ENCODE peak calls at places on chromosome 16, in six cellular contexts. One of them, this sample, is unnamed. For H3K4me1, the result is how much of the 10 kb centered on the place peaks cover.

GRCh38 chr16:68539704-68540370 is 746 bp downstream of the ZFP90 start:
- DNase-seq in IMR-90: no peak
- DNase-seq in thoracic aorta: no peak
- DNase-seq in BE2C: no peak
- DNase-seq in colonic mucosa: no peak
- DNase-seq in transverse colon: no peak
- DNase-seq in this sample: no peak

GRCh38 chr16:22728167-22728836 is 85.7 kb upstream of the HS3ST2 start:
- DNase-seq in IMR-90: no peak
- DNase-seq in thoracic aorta: no peak
- DNase-seq in BE2C: no peak
- DNase-seq in colonic mucosa: no peak
- DNase-seq in transverse colon: no peak
- DNase-seq in this sample: no peak

GRCh38 chr16:2483160-2483559 is 8.2 kb downstream of the TBC1D24 start:
- DNase-seq in IMR-90: peak
- DNase-seq in thoracic aorta: no peak
- DNase-seq in BE2C: no peak
- DNase-seq in colonic mucosa: no peak
- DNase-seq in transverse colon: no peak
- DNase-seq in this sample: no peak

GRCh38 chr16:88965411-88965810 is 11.6 kb downstream of the CBFA2T3 start:
- DNase-seq in IMR-90: no peak
- DNase-seq in thoracic aorta: no peak
- DNase-seq in BE2C: no peak
- DNase-seq in colonic mucosa: no peak
- DNase-seq in transverse colon: no peak
- DNase-seq in this sample: peak

GRCh38 chr16:2237552-2238395 is 1.5 kb downstream of the DNASE1L2 start:
- DNase-seq in IMR-90: no peak
- DNase-seq in thoracic aorta: no peak
- DNase-seq in BE2C: no peak
- DNase-seq in colonic mucosa: no peak
- DNase-seq in transverse colon: no peak
- DNase-seq in this sample: no peak

GRCh38 chr16:67101301-67101675 is 8.5 kb upstream of the PHAF1 start:
- DNase-seq in IMR-90: peak
- DNase-seq in thoracic aorta: no peak
- DNase-seq in BE2C: no peak
- DNase-seq in colonic mucosa: no peak
- DNase-seq in transverse colon: no peak
- DNase-seq in this sample: no peak

GRCh38 chr16:21190599-21190998 is 20.8 kb downstream of the ZP2 start:
- DNase-seq in IMR-90: peak
- DNase-seq in thoracic aorta: no peak
- DNase-seq in BE2C: no peak
- DNase-seq in colonic mucosa: no peak
- DNase-seq in transverse colon: no peak
- DNase-seq in this sample: no peak

GRCh38 chr16:974606-975312 is 4.0 kb upstream of the LMF1 start:
- DNase-seq in IMR-90: no peak
- DNase-seq in thoracic aorta: no peak
- DNase-seq in BE2C: no peak
- DNase-seq in colonic mucosa: no peak
- DNase-seq in transverse colon: no peak
- DNase-seq in this sample: no peak

GRCh38 chr16:3846087-3846486 is 34.4 kb downstream of the CREBBP start:
- DNase-seq in IMR-90: no peak
- DNase-seq in thoracic aorta: no peak
- DNase-seq in BE2C: no peak
- DNase-seq in colonic mucosa: no peak
- DNase-seq in transverse colon: no peak
- DNase-seq in this sample: no peak

GRCh38 chr16:27053996-27054395 is 12.7 kb upstream of the C16orf82 start:
- DNase-seq in IMR-90: no peak
- DNase-seq in thoracic aorta: no peak
- DNase-seq in BE2C: no peak
- DNase-seq in colonic mucosa: no peak
- DNase-seq in transverse colon: no peak
- DNase-seq in this sample: no peak

GRCh38 chr16:17432902-17433576 is 37.7 kb downstream of the XYLT1 start:
- DNase-seq in IMR-90: peak
- DNase-seq in thoracic aorta: no peak
- DNase-seq in BE2C: no peak
- DNase-seq in colonic mucosa: no peak
- DNase-seq in transverse colon: no peak
- DNase-seq in this sample: no peak

GRCh38 chr16:49639739-49640388 is 216.0 kb downstream of the ZNF423 start:
- DNase-seq in IMR-90: peak
- DNase-seq in thoracic aorta: no peak
- DNase-seq in BE2C: peak
- DNase-seq in colonic mucosa: peak
- DNase-seq in transverse colon: no peak
- DNase-seq in this sample: peak

GRCh38 chr16:53519417-53520091 is 16.5 kb upstream of the AKTIP start:
- DNase-seq in IMR-90: no peak
- DNase-seq in thoracic aorta: no peak
- DNase-seq in BE2C: no peak
- DNase-seq in colonic mucosa: no peak
- DNase-seq in transverse colon: no peak
- DNase-seq in this sample: no peak

GRCh38 chr16:72532896-72533295 is 360.9 kb upstream of the PMFBP1 start:
- DNase-seq in IMR-90: no peak
- DNase-seq in thoracic aorta: no peak
- DNase-seq in BE2C: no peak
- DNase-seq in colonic mucosa: no peak
- DNase-seq in transverse colon: no peak
- DNase-seq in this sample: no peak

GRCh38 chr16:88693420-88694177 is 7.3 kb upstream of the SNAI3 start:
- DNase-seq in IMR-90: no peak
- DNase-seq in thoracic aorta: no peak
- DNase-seq in BE2C: no peak
- DNase-seq in colonic mucosa: no peak
- DNase-seq in transverse colon: no peak
- DNase-seq in this sample: no peak

GRCh38 chr16:2008631-2009301 is 855 bp downstream of the ZNF598 start:
- DNase-seq in IMR-90: peak
- DNase-seq in thoracic aorta: no peak
- DNase-seq in BE2C: no peak
- DNase-seq in colonic mucosa: peak
- DNase-seq in transverse colon: no peak
- DNase-seq in this sample: peak

GRCh38 chr16:83940157-83940556 is 12.9 kb upstream of the OSGIN1 start:
- DNase-seq in IMR-90: no peak
- DNase-seq in thoracic aorta: no peak
- DNase-seq in BE2C: no peak
- DNase-seq in colonic mucosa: no peak
- DNase-seq in transverse colon: no peak
- DNase-seq in this sample: no peak

GRCh38 chr16:12450381-12450780 is 353.3 kb downstream of the CPPED1 start:
- DNase-seq in IMR-90: no peak
- DNase-seq in thoracic aorta: no peak
- DNase-seq in BE2C: no peak
- DNase-seq in colonic mucosa: no peak
- DNase-seq in transverse colon: no peak
- DNase-seq in this sample: no peak

GRCh38 chr16:3056336-3057180 is 8.9 kb upstream of the IL32 start:
- DNase-seq in IMR-90: no peak
- DNase-seq in thoracic aorta: no peak
- DNase-seq in BE2C: no peak
- DNase-seq in colonic mucosa: no peak
- DNase-seq in transverse colon: no peak
- DNase-seq in this sample: peak

GRCh38 chr16:87559976-87560375 is 42.3 kb upstream of the JPH3 start:
- DNase-seq in IMR-90: no peak
- DNase-seq in thoracic aorta: no peak
- DNase-seq in BE2C: no peak
- DNase-seq in colonic mucosa: no peak
- DNase-seq in transverse colon: no peak
- DNase-seq in this sample: no peak

GRCh38 chr16:50425648-50426047 is 56.9 kb upstream of the BRD7 start:
- DNase-seq in IMR-90: no peak
- DNase-seq in thoracic aorta: no peak
- DNase-seq in BE2C: peak
- DNase-seq in colonic mucosa: no peak
- DNase-seq in transverse colon: no peak
- DNase-seq in this sample: no peak

GRCh38 chr16:28210979-28211505 is 723 bp downstream of the XPO6 start:
- DNase-seq in IMR-90: peak
- DNase-seq in thoracic aorta: peak
- DNase-seq in BE2C: peak
- DNase-seq in colonic mucosa: peak
- DNase-seq in transverse colon: peak
- DNase-seq in this sample: peak

GRCh38 chr16:17515421-17516210 is 44.9 kb upstream of the XYLT1 start:
- DNase-seq in IMR-90: peak
- DNase-seq in thoracic aorta: no peak
- DNase-seq in BE2C: no peak
- DNase-seq in colonic mucosa: no peak
- DNase-seq in transverse colon: no peak
- DNase-seq in this sample: no peak

GRCh38 chr16:65624246-65624645 is 502.4 kb upstream of the CDH11 start:
- DNase-seq in IMR-90: no peak
- DNase-seq in thoracic aorta: no peak
- DNase-seq in BE2C: no peak
- DNase-seq in colonic mucosa: no peak
- DNase-seq in transverse colon: no peak
- DNase-seq in this sample: no peak

GRCh38 chr16:25157476-25157875 is 45.9 kb downstream of the LCMT1 start:
- DNase-seq in IMR-90: no peak
- DNase-seq in thoracic aorta: no peak
- DNase-seq in BE2C: no peak
- DNase-seq in colonic mucosa: no peak
- DNase-seq in transverse colon: no peak
- DNase-seq in this sample: no peak

GRCh38 chr16:3514621-3515020 is 13.8 kb downstream of the CLUAP1 start:
- DNase-seq in IMR-90: peak
- DNase-seq in thoracic aorta: no peak
- DNase-seq in BE2C: no peak
- DNase-seq in colonic mucosa: no peak
- DNase-seq in transverse colon: no peak
- DNase-seq in this sample: no peak

GRCh38 chr16:65909310-65910050 is 457.0 kb upstream of the CDH5 start:
- DNase-seq in IMR-90: no peak
- DNase-seq in thoracic aorta: no peak
- DNase-seq in BE2C: no peak
- DNase-seq in colonic mucosa: no peak
- DNase-seq in transverse colon: no peak
- DNase-seq in this sample: no peak

GRCh38 chr16:61820398-61820797 is 215.8 kb downstream of the CDH8 start:
- DNase-seq in IMR-90: no peak
- DNase-seq in thoracic aorta: no peak
- DNase-seq in BE2C: no peak
- DNase-seq in colonic mucosa: no peak
- DNase-seq in transverse colon: no peak
- DNase-seq in this sample: no peak

GRCh38 chr16:11255737-11256656 is at the start of gene SOCS1:
- DNase-seq in IMR-90: peak
- DNase-seq in thoracic aorta: no peak
- DNase-seq in BE2C: peak
- DNase-seq in colonic mucosa: peak
- DNase-seq in transverse colon: peak
- DNase-seq in this sample: peak
- H3K4me1 ChIP-seq in IMR-90: under half
- H3K4me1 ChIP-seq in thoracic aorta: half or more
- H3K4me1 ChIP-seq in BE2C: under half
- H3K4me1 ChIP-seq in colonic mucosa: under half
- H3K4me1 ChIP-seq in transverse colon: under half
- H3K4me1 ChIP-seq in this sample: half or more

GRCh38 chr16:57528499-57529323 is 7.7 kb downstream of the CCDC102A start:
- DNase-seq in IMR-90: no peak
- DNase-seq in thoracic aorta: no peak
- DNase-seq in BE2C: peak
- DNase-seq in colonic mucosa: peak
- DNase-seq in transverse colon: peak
- DNase-seq in this sample: peak
- H3K4me1 ChIP-seq in IMR-90: under half
- H3K4me1 ChIP-seq in thoracic aorta: under half
- H3K4me1 ChIP-seq in BE2C: under half
- H3K4me1 ChIP-seq in colonic mucosa: under half
- H3K4me1 ChIP-seq in transverse colon: under half
- H3K4me1 ChIP-seq in this sample: half or more

DNA sequence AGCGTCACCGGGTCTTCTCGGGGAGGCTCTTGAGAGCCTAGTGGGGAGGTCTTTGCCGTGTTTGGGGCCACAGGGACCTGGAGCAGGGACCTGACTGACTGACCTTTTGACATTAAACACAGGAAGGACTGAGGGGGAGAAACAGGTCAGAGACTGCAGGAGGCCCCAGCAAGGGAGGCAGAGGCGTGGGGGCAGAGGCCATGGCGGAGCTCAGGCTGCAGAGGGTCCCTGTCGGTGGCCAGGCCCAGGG is 41.6 kb upstream of the GSE1 start:
- DNase-seq in IMR-90: no peak
- DNase-seq in thoracic aorta: no peak
- DNase-seq in BE2C: no peak
- DNase-seq in colonic mucosa: no peak
- DNase-seq in transverse colon: no peak
- DNase-seq in this sample: no peak
- H3K4me1 ChIP-seq in IMR-90: under half
- H3K4me1 ChIP-seq in thoracic aorta: under half
- H3K4me1 ChIP-seq in BE2C: under half
- H3K4me1 ChIP-seq in colonic mucosa: half or more
- H3K4me1 ChIP-seq in transverse colon: half or more
- H3K4me1 ChIP-seq in this sample: half or more

GRCh38 chr16:56203052-56203451 is 11.8 kb downstream of the GNAO1 start:
- DNase-seq in IMR-90: peak
- DNase-seq in thoracic aorta: no peak
- DNase-seq in BE2C: peak
- DNase-seq in colonic mucosa: no peak
- DNase-seq in transverse colon: peak
- DNase-seq in this sample: no peak

GRCh38 chr16:56198755-56199114 is 7.4 kb downstream of the GNAO1 start:
- DNase-seq in IMR-90: no peak
- DNase-seq in thoracic aorta: no peak
- DNase-seq in BE2C: no peak
- DNase-seq in colonic mucosa: no peak
- DNase-seq in transverse colon: no peak
- DNase-seq in this sample: no peak

GRCh38 chr16:56202036-56202435 is 10.7 kb downstream of the GNAO1 start:
- DNase-seq in IMR-90: no peak
- DNase-seq in thoracic aorta: no peak
- DNase-seq in BE2C: no peak
- DNase-seq in colonic mucosa: no peak
- DNase-seq in transverse colon: no peak
- DNase-seq in this sample: no peak

GRCh38 chr16:56199164-56199563 is 7.9 kb downstream of the GNAO1 start:
- DNase-seq in IMR-90: no peak
- DNase-seq in thoracic aorta: no peak
- DNase-seq in BE2C: no peak
- DNase-seq in colonic mucosa: no peak
- DNase-seq in transverse colon: no peak
- DNase-seq in this sample: no peak

DNA sequence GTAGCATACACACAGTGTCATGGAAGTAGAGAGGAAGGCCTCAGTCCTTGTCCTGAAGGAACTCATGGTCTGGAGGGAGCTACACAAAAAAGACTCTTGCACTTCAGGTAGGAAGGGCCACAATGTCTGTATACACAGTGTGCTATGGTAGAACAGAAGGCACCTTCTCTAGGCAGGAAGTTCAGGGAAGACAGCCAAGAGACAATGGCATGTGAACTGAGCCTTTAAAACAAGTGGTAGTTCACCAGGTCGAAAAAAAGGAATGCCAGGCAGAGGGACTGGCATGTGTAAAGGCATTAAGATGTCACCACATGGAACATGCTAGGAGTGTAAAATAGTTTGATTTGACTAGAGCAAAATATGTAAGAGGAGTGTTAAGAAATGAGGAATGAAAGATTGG is 9.7 kb downstream of the GNAO1 start:
- DNase-seq in IMR-90: no peak
- DNase-seq in thoracic aorta: no peak
- DNase-seq in BE2C: no peak
- DNase-seq in colonic mucosa: no peak
- DNase-seq in transverse colon: no peak
- DNase-seq in this sample: no peak
- H3K4me1 ChIP-seq in IMR-90: under half
- H3K4me1 ChIP-seq in thoracic aorta: under half
- H3K4me1 ChIP-seq in BE2C: under half
- H3K4me1 ChIP-seq in colonic mucosa: under half
- H3K4me1 ChIP-seq in transverse colon: under half
- H3K4me1 ChIP-seq in this sample: under half

This sample was measured in spleen.